ENCODE peak calls at places on chromosomes 7 and 10, in four cellular contexts. L, T, P and J are unnamed samples.
A peak's percentile ranks its signal among the peaks of the same experiment; 100 is the strongest.

GRCh38 chr7:154338709-154339108 is 286.5 kb downstream of the DPP6 start:
- DNase-seq in L (no peak), P (no peak), T (no peak), J (no peak)

GRCh38 chr7:29468196-29468595 is 95.4 kb upstream of the PRR15 start:
- DNase-seq in P (no peak), L (no peak), T (no peak), J (no peak)

GRCh38 chr7:148963583-148964509 is 64.5 kb downstream of the PDIA4 start:
- DNase-seq in P (peak; percentile 70), L (no peak), T (peak; percentile 15), J (no peak)

GRCh38 chr10:34319197-34319846 is 495.8 kb downstream of the PARD3 start:
- DNase-seq in P (no peak), T (peak; percentile 89), L (peak; percentile 97), J (no peak)

GRCh38 chr10:116716381-116716780 is 26.0 kb downstream of the HSPA12A start:
- DNase-seq in L (no peak), T (no peak), P (no peak), J (no peak)

GRCh38 chr10:124668517-124669051 is 75.6 kb downstream of the FAM53B start:
- DNase-seq in P (no peak), T (no peak), L (no peak), J (no peak)

GRCh38 chr7:5396542-5396941 is 27.1 kb downstream of the TNRC18 start:
- DNase-seq in P (no peak), L (no peak), T (no peak), J (peak; percentile 85)

GRCh38 chr10:108561649-108562048 is 1361.7 kb downstream of the XPNPEP1 start:
- DNase-seq in P (no peak), T (peak; percentile 64), L (no peak), J (no peak)

GRCh38 chr7:80774843-80775242 is 136.4 kb downstream of the CD36 start:
- DNase-seq in T (no peak), P (no peak), L (no peak), J (no peak)

GRCh38 chr7:144001543-144001942 is 1.4 kb downstream of the OR6B1 start:
- DNase-seq in P (no peak), T (no peak), L (no peak), J (no peak)

GRCh38 chr10:75406158-75407065 is 4.8 kb upstream of the ZNF503 start:
- DNase-seq in T (no peak), P (no peak), L (no peak), J (no peak)

GRCh38 chr7:49788455-49789059 is 15.1 kb downstream of the VWC2 start:
- DNase-seq in P (no peak), L (no peak), T (no peak), J (no peak)

GRCh38 chr7:34320412-34320811 is 337.6 kb upstream of the NPSR1 start:
- DNase-seq in T (no peak), L (no peak), P (no peak), J (no peak)

GRCh38 chr10:28663576-28664368 is 13.5 kb upstream of the BAMBI start:
- DNase-seq in T (peak; percentile 77), L (peak; percentile 87), P (peak; percentile 89), J (peak; percentile 86)

GRCh38 chr10:63466168-63466935 is 575 bp upstream of the JMJD1C start:
- DNase-seq in L (peak; percentile 55), P (peak; percentile 75), T (peak; percentile 66), J (peak; percentile 54)

GRCh38 chr7:5695709-5696345 is 85.6 kb downstream of the RNF216 start:
- DNase-seq in T (no peak), L (peak; percentile 84), P (peak; percentile 72), J (no peak)

GRCh38 chr10:1117651-1118050 is 61.5 kb downstream of the WDR37 start:
- DNase-seq in L (no peak), T (no peak), P (no peak), J (no peak)

GRCh38 chr10:5618829-5619228 is 47.6 kb downstream of the ASB13 start:
- DNase-seq in L (no peak), P (peak; percentile 46), T (no peak), J (no peak)

GRCh38 chr7:33873981-33874750 is 31.2 kb upstream of the BMPER start:
- DNase-seq in T (peak; percentile 86), P (no peak), L (peak; percentile 81), J (no peak)

GRCh38 chr7:85535974-85536729 is 349.3 kb upstream of the SEMA3D start:
- DNase-seq in T (no peak), P (no peak), L (peak; percentile 33), J (no peak)

GRCh38 chr7:91068136-91068795 is 196.0 kb upstream of the FZD1 start:
- DNase-seq in L (no peak), P (no peak), T (peak; percentile 29), J (no peak)

GRCh38 chr7:100215895-100216294 is 3.9 kb upstream of the PVRIG start:
- DNase-seq in T (peak; percentile 22), L (peak; percentile 37), P (peak; percentile 1), J (no peak)

GRCh38 chr7:157625973-157626790 is 289.4 kb downstream of the DNAJB6 start:
- DNase-seq in P (no peak), T (no peak), L (no peak), J (no peak)

GRCh38 chr10:5268743-5269142 is 72.1 kb downstream of the AKR1C4 start:
- DNase-seq in T (no peak), L (no peak), P (no peak), J (no peak)

GRCh38 chr10:97612386-97612785 is 20.9 kb downstream of the MORN4 start:
- DNase-seq in T (peak; percentile 42), P (no peak), L (peak; percentile 55), J (peak; percentile 62)

GRCh38 chr10:454860-455259 is 234.6 kb downstream of the DIP2C start:
- DNase-seq in L (peak; percentile 92), P (peak; percentile 82), T (peak; percentile 95), J (no peak)

GRCh38 chr7:98240961-98241673 is 10.9 kb downstream of the TECPR1 start:
- DNase-seq in T (peak; percentile 21), L (peak; percentile 28), P (no peak), J (peak; percentile 83)

GRCh38 chr10:129605266-129605985 is 138.4 kb downstream of the MGMT start:
- DNase-seq in L (peak; percentile 5), T (no peak), P (no peak), J (peak; percentile 32)

GRCh38 chr7:136027160-136027559 is 50.0 kb upstream of the MTPN start:
- DNase-seq in T (no peak), P (no peak), L (no peak), J (no peak)

GRCh38 chr7:136026209-136026608 is 49.0 kb upstream of the MTPN start:
- DNase-seq in L (no peak), P (no peak), T (no peak), J (no peak)

GRCh38 chr7:136020556-136020955 is 43.4 kb upstream of the MTPN start:
- DNase-seq in L (no peak), P (no peak), T (no peak), J (no peak)

GRCh38 chr7:136018104-136018503 is 40.9 kb upstream of the MTPN start:
- DNase-seq in T (peak; percentile 35), L (peak; percentile 16), P (no peak), J (no peak)

GRCh38 chr7:136023134-136023869 is 46.1 kb upstream of the MTPN start:
- DNase-seq in T (no peak), L (no peak), P (no peak), J (no peak)
- H3K4me1 ChIP-seq in T (no peaks in the 10 kb centered on the region), L (no peaks in the 10 kb centered on the region), P (no peaks in the 10 kb centered on the region), J (peaks cover 7% of the 10 kb centered on the region)

DNA sequence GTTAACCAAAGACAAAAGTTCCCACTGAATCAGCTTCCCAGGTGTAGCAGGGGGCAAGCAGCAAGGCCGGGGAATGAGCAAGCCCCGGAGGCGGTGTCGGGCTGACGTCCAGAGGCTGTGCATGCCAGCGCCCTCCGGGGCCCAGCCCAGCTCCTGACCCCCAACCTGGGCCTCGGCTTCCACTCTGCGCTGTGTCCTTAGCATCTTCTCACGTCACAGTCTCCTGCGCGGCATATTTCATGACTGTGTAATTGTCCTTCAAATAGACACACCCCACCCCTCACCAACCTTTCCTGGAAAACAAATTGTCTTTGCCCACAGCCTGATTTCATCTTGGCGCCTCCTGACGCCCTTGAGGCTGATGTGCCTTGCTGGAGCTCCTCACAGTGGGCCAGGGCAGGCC is 133.5 kb downstream of the RGS10 start:
- DNase-seq in L (peak; percentile 60), T (no peak), P (peak; percentile 69), J (no peak)
- H3K9ac ChIP-seq in L (peak overlapping the region; percentile 42), T (peak overlapping the region; percentile 60), P (no peak overlapping the region), J (no peak overlapping the region)

DNA sequence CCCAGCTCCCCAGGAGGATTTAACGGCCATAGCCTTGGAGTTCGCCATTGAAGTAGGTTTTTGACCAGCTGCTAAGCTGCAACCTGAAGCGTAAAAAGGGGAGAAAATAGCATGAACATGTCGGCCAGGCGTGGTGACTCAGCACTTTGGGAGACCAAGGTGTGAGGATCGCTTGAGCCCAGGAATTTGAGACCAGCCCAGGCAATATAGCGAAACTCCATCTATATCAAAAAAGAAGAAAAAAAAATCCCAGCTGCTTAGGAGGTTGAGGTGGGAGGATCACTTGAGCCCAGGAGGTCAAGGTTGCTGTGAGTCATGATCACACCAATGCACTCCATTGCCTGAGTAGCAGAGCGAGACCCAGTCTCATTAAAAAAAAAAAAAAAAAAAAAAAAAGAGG is 32.2 kb upstream of the MCU start:
- DNase-seq in T (peak; percentile 10), P (no peak), L (no peak), J (no peak)
- H3K4me3 ChIP-seq in T (no peak overlapping the region), P (no peak overlapping the region), L (no peak overlapping the region), J (no peak overlapping the region)

GRCh38 chr7:31991406-31991805 is 78.8 kb downstream of the PDE1C start:
- DNase-seq in P (no peak), L (no peak), T (no peak), J (no peak)

GRCh38 chr7:31997423-31997822 is 72.8 kb downstream of the PDE1C start:
- DNase-seq in T (peak; percentile 14), L (no peak), P (no peak), J (no peak)

GRCh38 chr7:31995134-31995533 is 75.1 kb downstream of the PDE1C start:
- DNase-seq in T (no peak), P (no peak), L (no peak), J (no peak)

GRCh38 chr7:31986878-31987518 is 83.2 kb downstream of the PDE1C start:
- DNase-seq in L (peak; percentile 77), P (no peak), T (peak; percentile 73), J (no peak)

GRCh38 chr7:31991846-31992245 is 78.4 kb downstream of the PDE1C start:
- DNase-seq in P (no peak), T (peak; percentile 60), L (peak; percentile 40), J (no peak)
- H3K4me1 ChIP-seq in P (no peaks in the 10 kb centered on the region), T (peaks cover 4% of the 10 kb centered on the region), L (peaks cover 10% of the 10 kb centered on the region), J (no peaks in the 10 kb centered on the region)